ENCODE peak calls at places on chromosome 4, in seven cellular contexts. G is pancreas; X is MM.1S; U is naive thymus-derived CD4-positive, alpha-beta T cell; H is body of pancreas; T is trophoblast cell; C is SK-N-SH. N is an unnamed sample.

GRCh38 chr4:142480244-142480643 is 365.9 kb downstream of the INPP4B start:
- DNase-seq in G (no peak), X (no peak), U (no peak), H (no peak), T (peak), C (no peak), N (no peak)

GRCh38 chr4:107122736-107123135 is 86.6 kb upstream of the DKK2 start:
- DNase-seq in G (no peak), X (no peak), U (no peak), H (no peak), T (no peak), C (no peak), N (no peak)

GRCh38 chr4:188218392-188218791 is 79.2 kb downstream of the TRIML1 start:
- DNase-seq in G (no peak), X (no peak), U (no peak), H (no peak), T (no peak), C (no peak), N (no peak)

GRCh38 chr4:150782311-150782710 is 200.4 kb downstream of the MAB21L2 start:
- DNase-seq in G (no peak), X (no peak), U (no peak), H (no peak), T (no peak), C (peak), N (no peak)

GRCh38 chr4:101205878-101206277 is 141.4 kb downstream of the PPP3CA start:
- DNase-seq in G (no peak), X (no peak), U (peak), H (peak), T (peak), C (no peak), N (no peak)

GRCh38 chr4:105306158-105306781 is 159.6 kb downstream of the TET2 start:
- DNase-seq in G (no peak), X (peak), U (no peak), H (no peak), T (no peak), C (no peak), N (no peak)

GRCh38 chr4:147477439-147477838 is 3.5 kb upstream of the EDNRA start:
- DNase-seq in G (no peak), X (peak), U (no peak), H (no peak), T (no peak), C (no peak), N (no peak)

GRCh38 chr4:77154761-77155499 is 2.1 kb upstream of the CCNG2 start:
- DNase-seq in G (no peak), X (peak), U (no peak), H (no peak), T (no peak), C (no peak), N (no peak)

GRCh38 chr4:762211-763190 is 56.9 kb downstream of the PCGF3 start:
- DNase-seq in G (peak), X (no peak), U (no peak), H (peak), T (no peak), C (peak), N (no peak)

GRCh38 chr4:1198070-1198844 is 25.9 kb upstream of the SPON2 start:
- DNase-seq in G (no peak), X (no peak), U (no peak), H (peak), T (no peak), C (peak), N (no peak)

GRCh38 chr4:187501731-187502130 is 493.8 kb upstream of the ZFP42 start:
- DNase-seq in G (no peak), X (no peak), U (no peak), H (no peak), T (no peak), C (no peak), N (no peak)

GRCh38 chr4:110663738-110664444 is 41.0 kb upstream of the PITX2 start:
- DNase-seq in G (no peak), X (no peak), U (no peak), H (no peak), T (no peak), C (no peak), N (no peak)

GRCh38 chr4:174716986-174717770 is 111.9 kb downstream of the GLRA3 start:
- DNase-seq in G (no peak), X (no peak), U (no peak), H (no peak), T (no peak), C (no peak), N (no peak)

GRCh38 chr4:83552085-83552484 is 16.2 kb downstream of the GPAT3 start:
- DNase-seq in G (no peak), X (no peak), U (no peak), H (no peak), T (no peak), C (no peak), N (no peak)

GRCh38 chr4:16916719-16917337 is 18.4 kb upstream of the LDB2 start:
- DNase-seq in G (peak), X (peak), U (peak), H (peak), T (peak), C (peak), N (no peak)

DNA sequence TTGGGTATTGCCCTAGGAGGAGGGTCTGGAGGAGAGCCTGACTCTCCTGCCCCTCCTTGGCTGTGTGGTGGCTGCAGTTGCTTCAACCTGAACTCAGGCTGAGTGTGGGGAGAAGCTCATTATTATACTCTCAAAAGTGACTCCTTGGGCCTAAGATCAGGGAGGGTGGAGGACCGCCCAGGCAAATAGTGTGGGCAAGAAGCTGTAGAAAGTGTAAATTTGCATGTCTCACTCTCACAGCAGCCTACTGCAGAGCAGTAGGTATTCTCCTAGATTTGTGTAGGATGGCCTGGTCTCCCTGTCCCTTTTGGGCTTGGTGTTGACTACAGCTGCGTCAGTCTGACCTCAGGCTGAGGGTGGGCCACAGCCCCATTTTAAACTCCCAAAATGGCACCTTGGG is 156.1 kb downstream of the ZNF330 start:
- DNase-seq in G (no peak), X (no peak), U (no peak), H (no peak), T (no peak), C (no peak), N (no peak)
- H3K27ac ChIP-seq in G (no peak), X (no peak), U (no peak), H (no peak), T (no peak), C (no peak), N (no peak)

DNA sequence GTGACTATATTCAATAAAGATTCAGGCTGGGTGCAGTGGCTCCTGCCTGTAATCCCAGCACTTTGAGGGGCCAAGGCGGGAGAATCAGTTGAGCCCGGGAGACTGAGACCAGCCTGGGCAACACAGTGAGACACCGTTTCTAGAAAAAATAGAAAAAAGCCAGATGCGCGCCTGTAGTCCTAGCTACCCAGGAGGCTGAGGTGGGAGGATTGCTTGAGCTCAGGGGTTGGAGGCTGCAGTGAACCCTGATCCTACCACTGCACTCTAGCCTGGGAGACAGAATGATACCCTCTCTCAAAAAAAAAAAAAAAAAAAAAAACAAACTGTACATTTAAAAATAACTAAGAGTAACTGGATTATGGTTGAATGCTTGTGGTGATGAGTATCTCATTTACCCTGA is 1.1 kb downstream of the NUDT6 start:
- DNase-seq in G (no peak), X (no peak), U (no peak), H (no peak), T (no peak), C (no peak), N (no peak)
- H3K27ac ChIP-seq in G (no peak), X (no peak), U (no peak), H (no peak), T (no peak), C (peak), N (no peak)

DNA sequence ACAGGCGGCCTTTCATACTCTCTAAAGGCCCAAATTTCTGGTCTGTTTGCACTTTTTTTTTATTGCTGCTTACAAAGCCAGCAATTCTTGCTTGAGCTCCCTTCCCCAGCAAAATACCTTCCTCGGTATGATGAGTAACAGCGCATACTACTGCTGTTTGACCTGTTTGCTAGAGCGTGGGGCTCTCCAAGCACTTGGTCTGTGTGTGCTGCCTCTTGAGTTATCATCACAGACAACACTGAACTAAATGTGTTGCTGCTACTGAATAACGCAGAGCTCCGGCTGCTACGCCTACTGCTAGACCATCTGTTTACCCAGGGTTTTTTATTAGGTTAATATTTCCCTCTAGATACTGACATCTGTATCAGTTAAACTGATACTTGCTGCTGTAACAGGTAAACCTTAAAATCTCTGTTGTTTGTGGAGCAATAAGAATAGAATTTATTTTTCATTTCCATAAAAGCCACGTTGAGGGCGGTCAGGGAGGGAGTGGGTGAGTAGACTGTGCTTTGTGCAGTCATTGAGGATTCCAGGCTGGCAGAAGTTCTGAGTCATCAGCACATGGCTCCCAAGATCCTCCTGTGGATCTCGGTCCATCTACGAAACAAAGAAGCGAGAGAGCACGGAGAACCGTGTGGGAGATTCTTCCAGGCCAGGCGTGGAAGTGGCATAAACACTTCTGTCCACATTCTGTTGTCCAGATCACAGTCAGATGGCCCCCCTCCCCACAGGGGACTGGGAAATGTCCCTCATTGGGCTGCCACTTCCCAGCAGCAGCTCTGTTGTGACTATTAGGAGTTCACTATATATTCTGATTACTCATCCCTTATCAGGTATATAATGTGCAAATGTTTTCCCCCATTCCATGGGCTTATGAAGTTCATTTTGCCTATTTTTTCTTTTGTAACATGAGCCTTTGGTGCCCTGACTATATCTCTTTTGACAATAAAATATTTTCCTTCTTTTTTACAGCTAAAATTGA is 14.0 kb downstream of the GRK4 start:
- DNase-seq in G (no peak), X (no peak), U (no peak), H (no peak), T (peak), C (no peak), N (peak)
- H3K27ac ChIP-seq in G (no peak), X (no peak), U (no peak), H (no peak), T (no peak), C (no peak), N (no peak)

DNA sequence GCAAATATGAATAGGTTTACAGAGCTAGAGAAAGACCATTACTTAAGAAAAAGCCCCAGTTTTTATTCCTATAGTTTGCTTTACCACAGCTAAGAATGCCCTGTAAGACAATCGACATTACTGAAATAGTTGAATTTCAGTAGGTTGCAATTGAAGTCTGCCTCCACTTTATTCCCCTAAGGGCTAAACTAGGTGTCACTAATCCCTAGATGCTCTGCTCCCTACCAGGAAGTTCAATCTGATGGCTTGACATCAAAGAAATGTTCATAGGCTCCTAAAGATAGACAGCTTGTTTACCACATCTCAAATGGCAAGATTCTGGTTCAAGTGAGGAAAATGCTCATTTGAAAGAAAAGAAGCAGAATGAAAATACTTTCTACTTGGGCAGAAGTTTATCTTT is 117.3 kb downstream of the SH3RF1 start:
- DNase-seq in G (no peak), X (no peak), U (no peak), H (no peak), T (no peak), C (no peak), N (no peak)
- H3K27ac ChIP-seq in G (no peak), X (no peak), U (no peak), H (no peak), T (no peak), C (peak), N (no peak)

GRCh38 chr4:7557447-7557846 is 122.7 kb upstream of the PSAPL1 start:
- DNase-seq in G (no peak), X (no peak), U (no peak), H (no peak), T (no peak), C (no peak), N (no peak)

GRCh38 chr4:7559316-7559715 is 124.6 kb upstream of the PSAPL1 start:
- DNase-seq in G (no peak), X (no peak), U (no peak), H (no peak), T (no peak), C (no peak), N (no peak)

GRCh38 chr4:7556558-7556957 is 121.8 kb upstream of the PSAPL1 start:
- DNase-seq in G (no peak), X (no peak), U (no peak), H (no peak), T (no peak), C (no peak), N (no peak)

GRCh38 chr4:7559741-7560376 is 125.1 kb upstream of the PSAPL1 start:
- DNase-seq in G (peak), X (no peak), U (no peak), H (peak), T (no peak), C (no peak), N (no peak)

GRCh38 chr4:7558436-7558835 is 123.7 kb upstream of the PSAPL1 start:
- DNase-seq in G (no peak), X (no peak), U (no peak), H (no peak), T (no peak), C (no peak), N (no peak)
- H3K27ac ChIP-seq in G (no peak), X (no peak), U (no peak), H (no peak), T (no peak), C (peak), N (no peak)

GRCh38 chr4:139460565-139460964 is 6.6 kb downstream of the RAB33B start:
- DNase-seq in G (no peak), X (no peak), U (no peak), H (no peak), T (no peak), C (no peak), N (no peak)
- H3K27ac ChIP-seq in G (no peak), X (no peak), U (no peak), H (no peak), T (no peak), C (no peak), N (no peak)